ENCODE peak calls at places on chromosome 1, in eight cellular contexts. C is epithelial cell of esophagus, K is adipocyte, T is thoracic aorta, M is HAP-1, Z is BE2C, A is WERI-Rb-1, E is mucosa of descending colon. B is an unnamed sample.

GRCh38 chr1:213369465-213369864 is 318.4 kb downstream of the RPS6KC1 start:
- DNase-seq in C (no peak), K (no peak), T (no peak), M (no peak), Z (no peak), A (no peak), E (no peak), B (peak; percentile 2)

GRCh38 chr1:24567792-24568388 is 12.0 kb downstream of the NCMAP start:
- DNase-seq in C (peak; percentile 75), K (peak; percentile 49), T (no peak), M (no peak), Z (no peak), A (no peak), E (peak; percentile 73), B (peak; percentile 15)

GRCh38 chr1:221174598-221174997 is 295.4 kb downstream of the HLX start:
- DNase-seq in C (no peak), K (no peak), T (no peak), M (no peak), Z (peak; percentile 65), A (peak; percentile 87), E (peak; percentile 4), B (no peak)

GRCh38 chr1:42214447-42214871 is 49.9 kb upstream of the GUCA2A start:
- DNase-seq in C (peak; percentile 83), K (peak; percentile 82), T (no peak), M (peak; percentile 39), Z (no peak), A (no peak), E (peak; percentile 58), B (peak; percentile 90)

GRCh38 chr1:220680085-220680687 is 10.0 kb upstream of the C1orf115 start:
- DNase-seq in C (peak; percentile 58), K (peak; percentile 71), T (no peak), M (peak; percentile 39), Z (peak; percentile 26), A (peak; percentile 59), E (peak; percentile 30), B (peak; percentile 71)

GRCh38 chr1:161266096-161266679 is 7.6 kb downstream of the PCP4L1 start:
- DNase-seq in C (peak; percentile 22), K (no peak), T (no peak), M (no peak), Z (no peak), A (no peak), E (no peak), B (no peak)

GRCh38 chr1:230371923-230372703 is 54.0 kb downstream of the PGBD5 start:
- DNase-seq in C (no peak), K (no peak), T (no peak), M (no peak), Z (no peak), A (no peak), E (no peak), B (no peak)

GRCh38 chr1:50348449-50349241 is 74.6 kb downstream of the DMRTA2 start:
- DNase-seq in C (peak; percentile 80), K (peak; percentile 87), T (no peak), M (peak; percentile 73), Z (peak; percentile 69), A (peak; percentile 71), E (peak; percentile 76), B (peak; percentile 87)

GRCh38 chr1:182700351-182700709 is 15.9 kb upstream of the RGS8 start:
- DNase-seq in C (peak; percentile 24), K (no peak), T (no peak), M (no peak), Z (no peak), A (no peak), E (no peak), B (no peak)

GRCh38 chr1:114853584-114853983 is 1.1 kb upstream of the SYCP1 start:
- DNase-seq in C (no peak), K (no peak), T (no peak), M (no peak), Z (no peak), A (peak; percentile 26), E (no peak), B (no peak)

GRCh38 chr1:192477630-192478029 is 97.9 kb upstream of the RGS1 start:
- DNase-seq in C (peak; percentile 48), K (peak; percentile 78), T (no peak), M (no peak), Z (no peak), A (no peak), E (no peak), B (peak; percentile 76)

GRCh38 chr1:56461158-56462127 is 117.9 kb downstream of the PLPP3 start:
- DNase-seq in C (no peak), K (no peak), T (no peak), M (no peak), Z (no peak), A (no peak), E (no peak), B (no peak)

GRCh38 chr1:17191990-17192242 is 13.0 kb upstream of the PADI1 start:
- DNase-seq in C (no peak), K (no peak), T (no peak), M (no peak), Z (no peak), A (no peak), E (no peak), B (no peak)

GRCh38 chr1:87826639-87827345 is 498.1 kb downstream of the LMO4 start:
- DNase-seq in C (peak; percentile 11), K (peak; percentile 83), T (no peak), M (no peak), Z (peak; percentile 15), A (no peak), E (peak; percentile 42), B (peak; percentile 97)

GRCh38 chr1:940121-941026 is 16.7 kb downstream of the SAMD11 start:
- DNase-seq in C (peak; percentile 19), K (peak; percentile 89), T (no peak), M (peak; percentile 79), Z (peak; percentile 86), A (peak; percentile 65), E (peak; percentile 54), B (peak; percentile 86)

GRCh38 chr1:4016351-4017130 is 116.5 kb upstream of the C1orf174 start:
- DNase-seq in C (no peak), K (no peak), T (no peak), M (no peak), Z (no peak), A (no peak), E (no peak), B (no peak)

GRCh38 chr1:232538224-232538942 is 91.5 kb downstream of the SIPA1L2 start:
- DNase-seq in C (peak; percentile 65), K (peak; percentile 64), T (no peak), M (peak; percentile 40), Z (peak; percentile 58), A (no peak), E (no peak), B (peak; percentile 76)

GRCh38 chr1:18883636-18884418 is 18.5 kb downstream of the ALDH4A1 start:
- DNase-seq in C (peak; percentile 78), K (peak; percentile 89), T (peak; percentile 37), M (peak; percentile 85), Z (peak; percentile 73), A (peak; percentile 84), E (peak; percentile 84), B (peak; percentile 81)

GRCh38 chr1:219427989-219428388 is 184.9 kb downstream of the ZC3H11B start:
- DNase-seq in C (no peak), K (peak; percentile 45), T (no peak), M (no peak), Z (no peak), A (no peak), E (no peak), B (no peak)

GRCh38 chr1:90839323-90839722 is 122.2 kb upstream of the BARHL2 start:
- DNase-seq in C (no peak), K (no peak), T (no peak), M (no peak), Z (no peak), A (no peak), E (no peak), B (no peak)

GRCh38 chr1:75791022-75791421 is 5.0 kb downstream of the RABGGTB start:
- DNase-seq in C (peak; percentile 59), K (peak; percentile 51), T (no peak), M (no peak), Z (no peak), A (no peak), E (no peak), B (peak; percentile 56)
- H3K4me3 ChIP-seq in C (peak overlapping the region; percentile 20), K (peak overlapping the region; percentile 99), T (no peak overlapping the region), M (peak overlapping the region; percentile 61), Z (peak overlapping the region; percentile 85), A (no peak overlapping the region), E (no peak overlapping the region), B (no peak overlapping the region)

GRCh38 chr1:201376464-201377374 is 761 bp downstream of the TNNT2 start:
- DNase-seq in C (peak; percentile 69), K (peak; percentile 52), T (no peak), M (peak; percentile 68), Z (peak; percentile 38), A (peak; percentile 78), E (peak; percentile 54), B (peak; percentile 67)

GRCh38 chr1:201375169-201375568 is 2.3 kb downstream of the TNNT2 start:
- DNase-seq in C (no peak), K (no peak), T (no peak), M (no peak), Z (no peak), A (peak; percentile 64), E (no peak), B (no peak)

GRCh38 chr1:201376107-201376463 is 1.4 kb downstream of the TNNT2 start:
- DNase-seq in C (no peak), K (no peak), T (no peak), M (no peak), Z (no peak), A (no peak), E (no peak), B (no peak)

GRCh38 chr1:201371841-201372240 is 5.6 kb downstream of the TNNT2 start:
- DNase-seq in C (no peak), K (no peak), T (no peak), M (no peak), Z (no peak), A (no peak), E (no peak), B (no peak)

GRCh38 chr1:201374376-201374775 is 3.1 kb downstream of the TNNT2 start:
- DNase-seq in C (no peak), K (no peak), T (no peak), M (peak; percentile 25), Z (no peak), A (no peak), E (no peak), B (no peak)
- H3K4me3 ChIP-seq in C (no peak overlapping the region), K (no peak overlapping the region), T (no peak overlapping the region), M (no peak overlapping the region), Z (no peak overlapping the region), A (no peak overlapping the region), E (no peak overlapping the region), B (no peak overlapping the region)

DNA sequence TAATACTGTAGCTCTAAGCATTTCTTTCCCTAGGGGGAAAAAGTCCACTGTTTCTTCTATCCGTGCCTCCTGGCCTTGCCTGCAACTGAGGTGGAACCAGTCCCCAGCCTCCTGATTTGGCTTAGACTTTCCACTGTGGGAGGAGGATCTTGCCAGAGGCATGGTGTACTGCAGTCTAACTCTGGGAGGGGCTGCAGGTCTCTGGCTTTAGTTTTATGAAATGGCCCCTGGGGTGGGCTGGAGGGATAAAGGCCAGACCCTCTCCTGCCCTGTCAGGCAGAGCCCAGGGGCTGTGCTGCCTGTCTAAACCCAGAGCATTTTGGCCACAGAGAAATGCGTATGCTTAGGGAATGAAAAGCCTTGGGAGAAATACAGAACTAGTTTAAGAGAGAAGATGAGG is 73.0 kb downstream of the ABCA4 start:
- DNase-seq in C (no peak), K (no peak), T (no peak), M (no peak), Z (no peak), A (no peak), E (no peak), B (no peak)
- H3K4me3 ChIP-seq in C (no peak overlapping the region), K (no peak overlapping the region), T (peak overlapping the region; percentile 7), M (no peak overlapping the region), Z (no peak overlapping the region), A (no peak overlapping the region), E (no peak overlapping the region), B (no peak overlapping the region)

GRCh38 chr1:159005676-159006075 is 4.0 kb upstream of the IFI16 start:
- DNase-seq in C (no peak), K (no peak), T (no peak), M (no peak), Z (peak; percentile 18), A (peak; percentile 30), E (no peak), B (no peak)
- H3K4me3 ChIP-seq in C (no peak overlapping the region), K (peak overlapping the region; percentile 58), T (no peak overlapping the region), M (no peak overlapping the region), Z (no peak overlapping the region), A (no peak overlapping the region), E (no peak overlapping the region), B (no peak overlapping the region)

B was measured in choroid plexus epithelial cell.